ENCODE peak calls at places on chromosomes 12 and 14, in ten cellular contexts. S, R, N, Z, A, E, B, F, Q and P are unnamed samples.

GRCh38 chr14:58353516-58354299 is 42.0 kb upstream of the TOMM20L start:
- DNase-seq in A (no peak), Q (no peak), E (no peak), N (no peak), B (no peak), F (no peak), S (no peak), Z (peak; percentile 5), R (no peak), P (no peak)

GRCh38 chr12:47408171-47408871 is 297.5 kb downstream of the RPAP3 start:
- DNase-seq in Q (peak; percentile 54), E (no peak), S (peak; percentile 69), B (peak; percentile 61), R (peak; percentile 22), A (peak; percentile 52), N (peak; percentile 21), F (peak; percentile 81), Z (no peak), P (peak; percentile 83)

GRCh38 chr12:121227294-121227693 is 17.4 kb downstream of the P2RX4 start:
- DNase-seq in S (peak; percentile 37), E (no peak), A (no peak), F (peak; percentile 68), Q (no peak), B (no peak), R (no peak), Z (no peak), N (peak; percentile 86), P (peak; percentile 91)

GRCh38 chr12:51028126-51028810 is 2.1 kb upstream of the SLC11A2 start:
- DNase-seq in N (peak; percentile 75), B (peak; percentile 88), F (peak; percentile 64), A (peak; percentile 84), E (peak; percentile 23), Z (peak; percentile 59), R (peak; percentile 36), Q (peak; percentile 72), S (peak; percentile 70), P (peak; percentile 75)

GRCh38 chr12:132518354-132518992 is 28.5 kb downstream of the FBRSL1 start:
- DNase-seq in E (no peak), S (no peak), R (no peak), F (no peak), Z (no peak), A (no peak), N (no peak), B (no peak), Q (no peak), P (no peak)

GRCh38 chr12:63416788-63417187 is 251.5 kb downstream of the DPY19L2 start:
- DNase-seq in S (no peak), F (no peak), Z (no peak), A (no peak), Q (no peak), R (no peak), E (no peak), B (no peak), N (no peak), P (no peak)

GRCh38 chr12:132761032-132761910 is at the start of gene ANKLE2:
- DNase-seq in B (peak; percentile 58), A (peak; percentile 58), E (peak; percentile 80), R (peak; percentile 42), F (peak; percentile 76), Q (no peak), S (peak; percentile 61), Z (peak; percentile 88), N (peak; percentile 88), P (peak; percentile 60)

GRCh38 chr14:55333785-55334485 is 62.7 kb downstream of the FBXO34 start:
- DNase-seq in A (no peak), R (no peak), N (peak; percentile 32), E (peak; percentile 47), S (peak; percentile 12), F (no peak), Z (peak; percentile 77), B (peak; percentile 33), Q (no peak), P (peak; percentile 45)

GRCh38 chr14:39175445-39176262 is 600 bp downstream of the PNN start:
- DNase-seq in R (peak; percentile 38), Z (no peak), E (peak; percentile 43), N (peak; percentile 58), Q (peak; percentile 41), F (peak; percentile 68), B (peak; percentile 67), A (peak; percentile 47), S (peak; percentile 32), P (peak; percentile 33)

GRCh38 chr12:106892075-106892474 is 63.6 kb upstream of the TMEM263 start:
- DNase-seq in Z (no peak), A (no peak), F (no peak), Q (no peak), N (peak; percentile 70), R (no peak), S (peak; percentile 35), B (no peak), E (no peak), P (peak; percentile 14)

GRCh38 chr12:27841392-27841882 is 61.4 kb upstream of the MANSC4 start:
- DNase-seq in N (peak; percentile 26), Z (peak; percentile 36), Q (no peak), E (peak; percentile 64), R (no peak), F (no peak), S (peak; percentile 57), B (no peak), A (no peak), P (peak; percentile 95)

GRCh38 chr12:52603314-52603713 is 2.1 kb upstream of the KRT72 start:
- DNase-seq in E (no peak), B (peak; percentile 56), F (no peak), S (no peak), A (no peak), Z (no peak), N (no peak), Q (peak; percentile 6), R (no peak), P (peak; percentile 26)

GRCh38 chr14:60643443-60644402 is 5.6 kb downstream of the SIX1 start:
- DNase-seq in Q (peak; percentile 42), E (no peak), Z (no peak), A (no peak), S (no peak), B (peak; percentile 77), N (peak; percentile 16), R (no peak), F (no peak), P (no peak)

DNA sequence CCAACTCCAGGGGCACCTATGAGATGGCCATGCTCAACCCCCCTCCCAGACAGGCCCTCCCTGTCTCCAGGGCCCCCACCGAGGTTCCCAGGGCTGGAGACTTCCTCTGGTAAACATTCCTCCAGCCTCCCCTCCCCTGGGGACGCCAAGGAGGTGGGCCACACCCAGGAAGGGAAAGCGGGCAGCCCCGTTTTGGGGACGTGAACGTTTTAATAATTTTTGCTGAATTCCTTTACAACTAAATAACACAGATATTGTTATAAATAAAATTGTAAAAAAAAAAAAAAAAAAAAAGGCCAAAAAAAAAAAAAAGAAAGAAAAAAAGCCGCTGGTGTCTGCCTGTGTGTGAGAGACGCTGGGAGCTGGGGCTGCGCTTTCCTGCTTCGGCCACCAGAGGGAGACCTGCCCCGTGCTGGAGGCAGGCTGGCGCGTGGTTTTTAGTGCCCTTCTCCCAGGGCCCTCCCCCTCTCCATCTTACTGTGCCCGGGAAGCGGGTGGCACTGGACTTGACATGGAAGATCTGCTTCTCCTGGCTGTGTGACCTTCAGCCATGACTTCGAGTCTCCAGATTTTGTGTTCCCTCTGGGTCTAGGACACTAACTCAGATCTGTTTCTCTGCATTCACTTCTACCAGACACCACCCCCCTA is 3.4 kb upstream of the NXPH4 start:
- DNase-seq in R (peak; percentile 94), Q (peak; percentile 89), S (peak; percentile 68), E (peak; percentile 68), F (peak; percentile 85), B (peak; percentile 82), N (peak; percentile 91), A (peak; percentile 84), Z (peak; percentile 85), P (peak; percentile 89)
- H3K4me2 ChIP-seq in R (peak overlapping the region; percentile 54), Q (peak overlapping the region; percentile 42), S (no peak overlapping the region), E (no peak overlapping the region), F (peak overlapping the region; percentile 65), B (no peak overlapping the region), N (no peak overlapping the region), A (peak overlapping the region; percentile 48), Z (no peak overlapping the region), P (peak overlapping the region; percentile 6)

GRCh38 chr12:1916396-1917171 is 1.9 kb downstream of the CACNA2D4 start:
- DNase-seq in E (no peak), B (no peak), Q (peak; percentile 26), F (no peak), A (peak; percentile 67), Z (no peak), R (no peak), N (peak; percentile 46), S (no peak), P (no peak)

GRCh38 chr12:1913377-1914115 is 4.9 kb downstream of the CACNA2D4 start:
- DNase-seq in S (no peak), B (no peak), Q (peak; percentile 37), Z (no peak), A (no peak), F (no peak), R (no peak), N (peak; percentile 3), E (no peak), P (no peak)

GRCh38 chr12:1912580-1913376 is 5.7 kb downstream of the CACNA2D4 start:
- DNase-seq in F (no peak), N (peak; percentile 8), R (no peak), E (no peak), A (no peak), Z (peak; percentile 30), B (peak; percentile 18), S (no peak), Q (peak; percentile 36), P (peak; percentile 47)

GRCh38 chr12:1915082-1915968 is 3.1 kb downstream of the CACNA2D4 start:
- DNase-seq in R (no peak), B (no peak), Q (peak; percentile 29), N (peak; percentile 3), E (no peak), S (no peak), F (peak; percentile 33), Z (no peak), A (peak; percentile 48), P (no peak)

GRCh38 chr12:1914116-1914911 is 4.1 kb downstream of the CACNA2D4 start:
- DNase-seq in Z (no peak), A (no peak), S (no peak), N (no peak), R (no peak), Q (peak; percentile 23), F (no peak), B (no peak), E (no peak), P (no peak)
- H3K4me2 ChIP-seq in Z (no peak overlapping the region), A (no peak overlapping the region), S (no peak overlapping the region), N (no peak overlapping the region), R (no peak overlapping the region), Q (no peak overlapping the region), F (no peak overlapping the region), B (no peak overlapping the region), E (no peak overlapping the region), P (no peak overlapping the region)

GRCh38 chr14:89255852-89256251 is 161.2 kb downstream of the FOXN3 start:
- DNase-seq in N (no peak), Q (no peak), A (no peak), B (no peak), E (no peak), S (no peak), F (no peak), R (no peak), Z (no peak), P (no peak)
- H3K4me2 ChIP-seq in N (no peak overlapping the region), Q (no peak overlapping the region), A (no peak overlapping the region), B (no peak overlapping the region), E (no peak overlapping the region), S (no peak overlapping the region), F (no peak overlapping the region), R (no peak overlapping the region), Z (no peak overlapping the region), P (no peak overlapping the region)

DNA sequence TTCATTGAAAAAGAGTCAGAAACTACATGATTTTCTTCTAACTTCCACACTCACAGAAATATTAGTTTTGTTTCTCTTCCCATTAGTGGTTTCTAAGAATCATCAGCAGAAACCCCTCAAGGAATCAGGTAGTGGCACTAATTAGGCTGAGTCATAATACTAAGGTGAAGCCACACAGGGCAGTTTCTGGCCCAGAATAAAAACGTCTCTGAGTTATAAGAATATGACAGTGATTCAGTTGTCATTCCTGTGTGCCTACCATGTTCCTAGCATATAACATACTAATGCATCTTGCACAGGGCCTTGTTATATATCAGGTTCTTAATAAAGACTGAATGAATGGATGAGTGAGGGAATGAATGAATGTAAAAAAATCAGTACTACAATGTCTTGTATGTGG is 206.0 kb upstream of the PLEKHG7 start:
- DNase-seq in R (no peak), N (no peak), Q (no peak), B (no peak), S (peak; percentile 68), F (no peak), E (no peak), Z (no peak), A (no peak), P (no peak)
- H3K4me2 ChIP-seq in R (no peak overlapping the region), N (no peak overlapping the region), Q (no peak overlapping the region), B (no peak overlapping the region), S (no peak overlapping the region), F (no peak overlapping the region), E (no peak overlapping the region), Z (no peak overlapping the region), A (no peak overlapping the region), P (no peak overlapping the region)